ENCODE peak calls at places on chromosomes 11 and 22, in four cellular contexts. One of them, this sample, is unnamed.
A peak's percentile ranks its signal among the peaks of the same experiment; 100 is the strongest.

GRCh38 chr11:113018913-113019312 is 57.7 kb downstream of the NCAM1 start:
- ATAC-seq in activated CD8-positive, alpha-beta memory T cell treated with anti-CD3 and anti-CD28 coated beads, Interleukin-2, amount 10 ng/mL, durations not matched to agents 7 days and 5 days: no peak
- ATAC-seq in CD8-positive, alpha-beta T cell: no peak
- ATAC-seq in stimulated activated naive CD8-positive, alpha-beta T cell treated with anti-CD3 and anti-CD28 coated beads, Interleukin-15, Interleukin-2, amounts not matched to agents 100 U/mL and 50 U/mL, for 24 hours: no peak
- ATAC-seq in this sample: no peak

GRCh38 chr22:50153056-50153755 is 17.3 kb upstream of the PANX2 start:
- ATAC-seq in activated CD8-positive, alpha-beta memory T cell treated with anti-CD3 and anti-CD28 coated beads, Interleukin-2, amount 10 ng/mL, durations not matched to agents 7 days and 5 days: no peak
- ATAC-seq in CD8-positive, alpha-beta T cell: no peak
- ATAC-seq in stimulated activated naive CD8-positive, alpha-beta T cell treated with anti-CD3 and anti-CD28 coated beads, Interleukin-15, Interleukin-2, amounts not matched to agents 100 U/mL and 50 U/mL, for 24 hours: no peak
- ATAC-seq in this sample: no peak

GRCh38 chr11:19768197-19768596 is 55.6 kb downstream of the NAV2 start:
- ATAC-seq in activated CD8-positive, alpha-beta memory T cell treated with anti-CD3 and anti-CD28 coated beads, Interleukin-2, amount 10 ng/mL, durations not matched to agents 7 days and 5 days: no peak
- ATAC-seq in CD8-positive, alpha-beta T cell: no peak
- ATAC-seq in stimulated activated naive CD8-positive, alpha-beta T cell treated with anti-CD3 and anti-CD28 coated beads, Interleukin-15, Interleukin-2, amounts not matched to agents 100 U/mL and 50 U/mL, for 24 hours: no peak
- ATAC-seq in this sample: no peak

GRCh38 chr11:20156876-20157613 is 3.2 kb downstream of the DBX1 start:
- ATAC-seq in activated CD8-positive, alpha-beta memory T cell treated with anti-CD3 and anti-CD28 coated beads, Interleukin-2, amount 10 ng/mL, durations not matched to agents 7 days and 5 days: no peak
- ATAC-seq in CD8-positive, alpha-beta T cell: peak; percentile 65
- ATAC-seq in stimulated activated naive CD8-positive, alpha-beta T cell treated with anti-CD3 and anti-CD28 coated beads, Interleukin-15, Interleukin-2, amounts not matched to agents 100 U/mL and 50 U/mL, for 24 hours: no peak
- ATAC-seq in this sample: peak; percentile 73

GRCh38 chr11:132444891-132445290 is 1074.5 kb downstream of the NTM start:
- ATAC-seq in activated CD8-positive, alpha-beta memory T cell treated with anti-CD3 and anti-CD28 coated beads, Interleukin-2, amount 10 ng/mL, durations not matched to agents 7 days and 5 days: no peak
- ATAC-seq in CD8-positive, alpha-beta T cell: no peak
- ATAC-seq in stimulated activated naive CD8-positive, alpha-beta T cell treated with anti-CD3 and anti-CD28 coated beads, Interleukin-15, Interleukin-2, amounts not matched to agents 100 U/mL and 50 U/mL, for 24 hours: no peak
- ATAC-seq in this sample: no peak

GRCh38 chr22:37193629-37194191 is 5.7 kb upstream of the C1QTNF6 start:
- ATAC-seq in activated CD8-positive, alpha-beta memory T cell treated with anti-CD3 and anti-CD28 coated beads, Interleukin-2, amount 10 ng/mL, durations not matched to agents 7 days and 5 days: peak; percentile 27
- ATAC-seq in CD8-positive, alpha-beta T cell: peak; percentile 56
- ATAC-seq in stimulated activated naive CD8-positive, alpha-beta T cell treated with anti-CD3 and anti-CD28 coated beads, Interleukin-15, Interleukin-2, amounts not matched to agents 100 U/mL and 50 U/mL, for 24 hours: peak; percentile 55
- ATAC-seq in this sample: peak; percentile 63

GRCh38 chr11:17905477-17905876 is 107.4 kb downstream of the SERGEF start:
- ATAC-seq in activated CD8-positive, alpha-beta memory T cell treated with anti-CD3 and anti-CD28 coated beads, Interleukin-2, amount 10 ng/mL, durations not matched to agents 7 days and 5 days: no peak
- ATAC-seq in CD8-positive, alpha-beta T cell: no peak
- ATAC-seq in stimulated activated naive CD8-positive, alpha-beta T cell treated with anti-CD3 and anti-CD28 coated beads, Interleukin-15, Interleukin-2, amounts not matched to agents 100 U/mL and 50 U/mL, for 24 hours: no peak
- ATAC-seq in this sample: no peak

GRCh38 chr22:25167082-25167481 is 32.6 kb upstream of the CRYBB3 start:
- ATAC-seq in activated CD8-positive, alpha-beta memory T cell treated with anti-CD3 and anti-CD28 coated beads, Interleukin-2, amount 10 ng/mL, durations not matched to agents 7 days and 5 days: no peak
- ATAC-seq in CD8-positive, alpha-beta T cell: no peak
- ATAC-seq in stimulated activated naive CD8-positive, alpha-beta T cell treated with anti-CD3 and anti-CD28 coated beads, Interleukin-15, Interleukin-2, amounts not matched to agents 100 U/mL and 50 U/mL, for 24 hours: no peak
- ATAC-seq in this sample: no peak

GRCh38 chr22:42887523-42888507 is 30.7 kb upstream of the ARFGAP3 start:
- ATAC-seq in activated CD8-positive, alpha-beta memory T cell treated with anti-CD3 and anti-CD28 coated beads, Interleukin-2, amount 10 ng/mL, durations not matched to agents 7 days and 5 days: no peak
- ATAC-seq in CD8-positive, alpha-beta T cell: no peak
- ATAC-seq in stimulated activated naive CD8-positive, alpha-beta T cell treated with anti-CD3 and anti-CD28 coated beads, Interleukin-15, Interleukin-2, amounts not matched to agents 100 U/mL and 50 U/mL, for 24 hours: no peak
- ATAC-seq in this sample: no peak

GRCh38 chr11:22082788-22083187 is 110.1 kb upstream of the ANO5 start:
- ATAC-seq in activated CD8-positive, alpha-beta memory T cell treated with anti-CD3 and anti-CD28 coated beads, Interleukin-2, amount 10 ng/mL, durations not matched to agents 7 days and 5 days: no peak
- ATAC-seq in CD8-positive, alpha-beta T cell: no peak
- ATAC-seq in stimulated activated naive CD8-positive, alpha-beta T cell treated with anti-CD3 and anti-CD28 coated beads, Interleukin-15, Interleukin-2, amounts not matched to agents 100 U/mL and 50 U/mL, for 24 hours: no peak
- ATAC-seq in this sample: no peak

GRCh38 chr11:101049813-101050212 is 79.8 kb downstream of the PGR start:
- ATAC-seq in activated CD8-positive, alpha-beta memory T cell treated with anti-CD3 and anti-CD28 coated beads, Interleukin-2, amount 10 ng/mL, durations not matched to agents 7 days and 5 days: no peak
- ATAC-seq in CD8-positive, alpha-beta T cell: no peak
- ATAC-seq in stimulated activated naive CD8-positive, alpha-beta T cell treated with anti-CD3 and anti-CD28 coated beads, Interleukin-15, Interleukin-2, amounts not matched to agents 100 U/mL and 50 U/mL, for 24 hours: no peak
- ATAC-seq in this sample: no peak

GRCh38 chr11:79228417-79228755 is 212.4 kb downstream of the TENM4 start:
- ATAC-seq in activated CD8-positive, alpha-beta memory T cell treated with anti-CD3 and anti-CD28 coated beads, Interleukin-2, amount 10 ng/mL, durations not matched to agents 7 days and 5 days: no peak
- ATAC-seq in CD8-positive, alpha-beta T cell: no peak
- ATAC-seq in stimulated activated naive CD8-positive, alpha-beta T cell treated with anti-CD3 and anti-CD28 coated beads, Interleukin-15, Interleukin-2, amounts not matched to agents 100 U/mL and 50 U/mL, for 24 hours: no peak
- ATAC-seq in this sample: no peak

GRCh38 chr22:20509344-20510047 is 2.1 kb downstream of the MED15 start:
- ATAC-seq in activated CD8-positive, alpha-beta memory T cell treated with anti-CD3 and anti-CD28 coated beads, Interleukin-2, amount 10 ng/mL, durations not matched to agents 7 days and 5 days: no peak
- ATAC-seq in CD8-positive, alpha-beta T cell: peak; percentile 30
- ATAC-seq in stimulated activated naive CD8-positive, alpha-beta T cell treated with anti-CD3 and anti-CD28 coated beads, Interleukin-15, Interleukin-2, amounts not matched to agents 100 U/mL and 50 U/mL, for 24 hours: peak; percentile 60
- ATAC-seq in this sample: peak; percentile 47

GRCh38 chr11:46529086-46529905 is 64.5 kb downstream of the AMBRA1 start:
- ATAC-seq in activated CD8-positive, alpha-beta memory T cell treated with anti-CD3 and anti-CD28 coated beads, Interleukin-2, amount 10 ng/mL, durations not matched to agents 7 days and 5 days: peak; percentile 92
- ATAC-seq in CD8-positive, alpha-beta T cell: peak; percentile 100
- ATAC-seq in stimulated activated naive CD8-positive, alpha-beta T cell treated with anti-CD3 and anti-CD28 coated beads, Interleukin-15, Interleukin-2, amounts not matched to agents 100 U/mL and 50 U/mL, for 24 hours: peak; percentile 94
- ATAC-seq in this sample: peak; percentile 75

GRCh38 chr11:72771507-72771906 is 19.3 kb upstream of the ARAP1 start:
- ATAC-seq in activated CD8-positive, alpha-beta memory T cell treated with anti-CD3 and anti-CD28 coated beads, Interleukin-2, amount 10 ng/mL, durations not matched to agents 7 days and 5 days: no peak
- ATAC-seq in CD8-positive, alpha-beta T cell: no peak
- ATAC-seq in stimulated activated naive CD8-positive, alpha-beta T cell treated with anti-CD3 and anti-CD28 coated beads, Interleukin-15, Interleukin-2, amounts not matched to agents 100 U/mL and 50 U/mL, for 24 hours: no peak
- ATAC-seq in this sample: no peak

GRCh38 chr22:45787770-45788169 is 116.1 kb downstream of the ATXN10 start:
- ATAC-seq in activated CD8-positive, alpha-beta memory T cell treated with anti-CD3 and anti-CD28 coated beads, Interleukin-2, amount 10 ng/mL, durations not matched to agents 7 days and 5 days: no peak
- ATAC-seq in CD8-positive, alpha-beta T cell: no peak
- ATAC-seq in stimulated activated naive CD8-positive, alpha-beta T cell treated with anti-CD3 and anti-CD28 coated beads, Interleukin-15, Interleukin-2, amounts not matched to agents 100 U/mL and 50 U/mL, for 24 hours: no peak
- ATAC-seq in this sample: no peak

GRCh38 chr22:31085493-31085824 is 4.3 kb downstream of the SMTN start:
- ATAC-seq in activated CD8-positive, alpha-beta memory T cell treated with anti-CD3 and anti-CD28 coated beads, Interleukin-2, amount 10 ng/mL, durations not matched to agents 7 days and 5 days: no peak
- ATAC-seq in CD8-positive, alpha-beta T cell: no peak
- ATAC-seq in stimulated activated naive CD8-positive, alpha-beta T cell treated with anti-CD3 and anti-CD28 coated beads, Interleukin-15, Interleukin-2, amounts not matched to agents 100 U/mL and 50 U/mL, for 24 hours: no peak
- ATAC-seq in this sample: no peak

GRCh38 chr11:35003658-35004057 is 87.2 kb downstream of the PDHX start:
- ATAC-seq in activated CD8-positive, alpha-beta memory T cell treated with anti-CD3 and anti-CD28 coated beads, Interleukin-2, amount 10 ng/mL, durations not matched to agents 7 days and 5 days: no peak
- ATAC-seq in CD8-positive, alpha-beta T cell: no peak
- ATAC-seq in stimulated activated naive CD8-positive, alpha-beta T cell treated with anti-CD3 and anti-CD28 coated beads, Interleukin-15, Interleukin-2, amounts not matched to agents 100 U/mL and 50 U/mL, for 24 hours: no peak
- ATAC-seq in this sample: no peak

GRCh38 chr11:76763573-76764348 is 19.4 kb upstream of the TSKU start:
- ATAC-seq in activated CD8-positive, alpha-beta memory T cell treated with anti-CD3 and anti-CD28 coated beads, Interleukin-2, amount 10 ng/mL, durations not matched to agents 7 days and 5 days: no peak
- ATAC-seq in CD8-positive, alpha-beta T cell: no peak
- ATAC-seq in stimulated activated naive CD8-positive, alpha-beta T cell treated with anti-CD3 and anti-CD28 coated beads, Interleukin-15, Interleukin-2, amounts not matched to agents 100 U/mL and 50 U/mL, for 24 hours: no peak
- ATAC-seq in this sample: peak; percentile 30

GRCh38 chr11:61800331-61801281 is 7.9 kb downstream of the FEN1 start:
- ATAC-seq in activated CD8-positive, alpha-beta memory T cell treated with anti-CD3 and anti-CD28 coated beads, Interleukin-2, amount 10 ng/mL, durations not matched to agents 7 days and 5 days: no peak
- ATAC-seq in CD8-positive, alpha-beta T cell: no peak
- ATAC-seq in stimulated activated naive CD8-positive, alpha-beta T cell treated with anti-CD3 and anti-CD28 coated beads, Interleukin-15, Interleukin-2, amounts not matched to agents 100 U/mL and 50 U/mL, for 24 hours: no peak
- ATAC-seq in this sample: no peak

GRCh38 chr22:38859581-38860290 is 12.3 kb downstream of the CBX6 start:
- ATAC-seq in activated CD8-positive, alpha-beta memory T cell treated with anti-CD3 and anti-CD28 coated beads, Interleukin-2, amount 10 ng/mL, durations not matched to agents 7 days and 5 days: no peak
- ATAC-seq in CD8-positive, alpha-beta T cell: no peak
- ATAC-seq in stimulated activated naive CD8-positive, alpha-beta T cell treated with anti-CD3 and anti-CD28 coated beads, Interleukin-15, Interleukin-2, amounts not matched to agents 100 U/mL and 50 U/mL, for 24 hours: no peak
- ATAC-seq in this sample: no peak

GRCh38 chr22:42075277-42075676 is 1.2 kb downstream of the PHETA2 start:
- ATAC-seq in activated CD8-positive, alpha-beta memory T cell treated with anti-CD3 and anti-CD28 coated beads, Interleukin-2, amount 10 ng/mL, durations not matched to agents 7 days and 5 days: no peak
- ATAC-seq in CD8-positive, alpha-beta T cell: no peak
- ATAC-seq in stimulated activated naive CD8-positive, alpha-beta T cell treated with anti-CD3 and anti-CD28 coated beads, Interleukin-15, Interleukin-2, amounts not matched to agents 100 U/mL and 50 U/mL, for 24 hours: no peak
- ATAC-seq in this sample: no peak

GRCh38 chr11:66297610-66298009 is 5.9 kb downstream of the TMEM151A start:
- ATAC-seq in activated CD8-positive, alpha-beta memory T cell treated with anti-CD3 and anti-CD28 coated beads, Interleukin-2, amount 10 ng/mL, durations not matched to agents 7 days and 5 days: no peak
- ATAC-seq in CD8-positive, alpha-beta T cell: no peak
- ATAC-seq in stimulated activated naive CD8-positive, alpha-beta T cell treated with anti-CD3 and anti-CD28 coated beads, Interleukin-15, Interleukin-2, amounts not matched to agents 100 U/mL and 50 U/mL, for 24 hours: no peak
- ATAC-seq in this sample: no peak

This sample was measured in activated T-helper 17 cell treated with anti-CD3 and anti-CD28 coated beads, Interleukin-2, amount 50 U/mL, for 72 hours.